ENCODE peak calls at places on chromosomes 3 and 15, in ten cellular contexts. One of them, this sample, is unnamed.

GRCh38 chr3:88767746-88768145 is 339.7 kb upstream of the EPHA3 start:
- DNase-seq in H1: no peak
- DNase-seq in transverse colon: no peak
- DNase-seq in tibial nerve: no peak
- DNase-seq in ovary: no peak
- DNase-seq in suprapubic skin: no peak
- DNase-seq in stomach: no peak
- DNase-seq in sigmoid colon: no peak
- DNase-seq in A549: no peak
- DNase-seq in SK-N-SH: no peak
- DNase-seq in this sample: no peak

GRCh38 chr15:27694506-27695077 is 404.5 kb downstream of the OCA2 start:
- DNase-seq in stomach: no peak
- DNase-seq in ovary: no peak
- DNase-seq in A549: no peak
- DNase-seq in H1: no peak
- DNase-seq in tibial nerve: no peak
- DNase-seq in suprapubic skin: no peak
- DNase-seq in transverse colon: no peak
- DNase-seq in SK-N-SH: no peak
- DNase-seq in sigmoid colon: no peak
- DNase-seq in this sample: no peak

GRCh38 chr15:53116169-53116568 is 326.0 kb upstream of the ONECUT1 start:
- DNase-seq in SK-N-SH: no peak
- DNase-seq in sigmoid colon: no peak
- DNase-seq in tibial nerve: no peak
- DNase-seq in transverse colon: peak; percentile 27
- DNase-seq in H1: no peak
- DNase-seq in stomach: no peak
- DNase-seq in A549: no peak
- DNase-seq in suprapubic skin: no peak
- DNase-seq in ovary: no peak
- DNase-seq in this sample: no peak

GRCh38 chr3:190621971-190622370 is 108.1 kb downstream of the IL1RAP start:
- DNase-seq in H1: no peak
- DNase-seq in tibial nerve: no peak
- DNase-seq in A549: no peak
- DNase-seq in sigmoid colon: no peak
- DNase-seq in ovary: no peak
- DNase-seq in SK-N-SH: no peak
- DNase-seq in stomach: no peak
- DNase-seq in suprapubic skin: no peak
- DNase-seq in transverse colon: no peak
- DNase-seq in this sample: no peak

GRCh38 chr3:21314688-21315087 is 436.3 kb downstream of the ZNF385D start:
- DNase-seq in suprapubic skin: no peak
- DNase-seq in H1: no peak
- DNase-seq in tibial nerve: no peak
- DNase-seq in sigmoid colon: no peak
- DNase-seq in A549: no peak
- DNase-seq in transverse colon: no peak
- DNase-seq in ovary: no peak
- DNase-seq in SK-N-SH: peak; percentile 34
- DNase-seq in stomach: no peak
- DNase-seq in this sample: no peak

GRCh38 chr3:4750306-4751056 is 228.8 kb upstream of the BHLHE40 start:
- DNase-seq in ovary: peak; percentile 70
- DNase-seq in sigmoid colon: peak; percentile 81
- DNase-seq in transverse colon: no peak
- DNase-seq in stomach: no peak
- DNase-seq in A549: no peak
- DNase-seq in H1: no peak
- DNase-seq in suprapubic skin: no peak
- DNase-seq in tibial nerve: no peak
- DNase-seq in SK-N-SH: no peak
- DNase-seq in this sample: no peak

GRCh38 chr3:151328298-151329036 is 882 bp downstream of the P2RY13 start:
- DNase-seq in transverse colon: no peak
- DNase-seq in sigmoid colon: no peak
- DNase-seq in H1: no peak
- DNase-seq in A549: peak; percentile 7
- DNase-seq in SK-N-SH: no peak
- DNase-seq in stomach: no peak
- DNase-seq in tibial nerve: no peak
- DNase-seq in suprapubic skin: no peak
- DNase-seq in ovary: no peak
- DNase-seq in this sample: no peak

GRCh38 chr3:179266701-179267211 is 15.8 kb upstream of the KCNMB3 start:
- DNase-seq in suprapubic skin: no peak
- DNase-seq in tibial nerve: no peak
- DNase-seq in transverse colon: no peak
- DNase-seq in A549: no peak
- DNase-seq in ovary: no peak
- DNase-seq in H1: no peak
- DNase-seq in SK-N-SH: no peak
- DNase-seq in sigmoid colon: no peak
- DNase-seq in stomach: no peak
- DNase-seq in this sample: peak; percentile 79

GRCh38 chr3:53705774-53706173 is 140.4 kb downstream of the CHDH start:
- DNase-seq in H1: no peak
- DNase-seq in SK-N-SH: no peak
- DNase-seq in A549: no peak
- DNase-seq in transverse colon: no peak
- DNase-seq in tibial nerve: no peak
- DNase-seq in ovary: no peak
- DNase-seq in suprapubic skin: no peak
- DNase-seq in stomach: no peak
- DNase-seq in sigmoid colon: no peak
- DNase-seq in this sample: no peak

GRCh38 chr3:120909602-120909878 is 1.5 kb downstream of the STXBP5L start:
- DNase-seq in tibial nerve: no peak
- DNase-seq in SK-N-SH: peak; percentile 25
- DNase-seq in sigmoid colon: no peak
- DNase-seq in transverse colon: no peak
- DNase-seq in A549: no peak
- DNase-seq in ovary: no peak
- DNase-seq in H1: no peak
- DNase-seq in suprapubic skin: no peak
- DNase-seq in stomach: no peak
- DNase-seq in this sample: no peak

GRCh38 chr3:124799676-124800075 is 69.4 kb downstream of the UMPS start:
- DNase-seq in stomach: no peak
- DNase-seq in suprapubic skin: no peak
- DNase-seq in ovary: no peak
- DNase-seq in A549: no peak
- DNase-seq in sigmoid colon: no peak
- DNase-seq in tibial nerve: no peak
- DNase-seq in H1: no peak
- DNase-seq in transverse colon: no peak
- DNase-seq in SK-N-SH: no peak
- DNase-seq in this sample: no peak

GRCh38 chr15:31552482-31553099 is 226.0 kb downstream of the KLF13 start:
- DNase-seq in transverse colon: no peak
- DNase-seq in ovary: no peak
- DNase-seq in suprapubic skin: no peak
- DNase-seq in stomach: no peak
- DNase-seq in sigmoid colon: no peak
- DNase-seq in A549: no peak
- DNase-seq in H1: no peak
- DNase-seq in SK-N-SH: no peak
- DNase-seq in tibial nerve: no peak
- DNase-seq in this sample: peak; percentile 70

GRCh38 chr3:94544131-94544530 is 481.3 kb downstream of the NSUN3 start:
- DNase-seq in H1: no peak
- DNase-seq in transverse colon: no peak
- DNase-seq in sigmoid colon: no peak
- DNase-seq in ovary: no peak
- DNase-seq in SK-N-SH: no peak
- DNase-seq in suprapubic skin: no peak
- DNase-seq in stomach: no peak
- DNase-seq in A549: no peak
- DNase-seq in tibial nerve: no peak
- DNase-seq in this sample: no peak

GRCh38 chr3:142735462-142735861 is 11.6 kb downstream of the TRPC1 start:
- DNase-seq in sigmoid colon: no peak
- DNase-seq in A549: no peak
- DNase-seq in H1: no peak
- DNase-seq in SK-N-SH: peak; percentile 39
- DNase-seq in tibial nerve: no peak
- DNase-seq in ovary: no peak
- DNase-seq in transverse colon: no peak
- DNase-seq in stomach: no peak
- DNase-seq in suprapubic skin: no peak
- DNase-seq in this sample: no peak

GRCh38 chr15:60012695-60013094 is 8.6 kb downstream of the FOXB1 start:
- DNase-seq in transverse colon: no peak
- DNase-seq in sigmoid colon: no peak
- DNase-seq in stomach: no peak
- DNase-seq in suprapubic skin: no peak
- DNase-seq in SK-N-SH: no peak
- DNase-seq in ovary: no peak
- DNase-seq in tibial nerve: no peak
- DNase-seq in A549: no peak
- DNase-seq in H1: no peak
- DNase-seq in this sample: peak; percentile 47
- H3K4me1 ChIP-seq in transverse colon: no peaks in the 10 kb centered on the region
- H3K4me1 ChIP-seq in sigmoid colon: no peaks in the 10 kb centered on the region
- H3K4me1 ChIP-seq in stomach: no peaks in the 10 kb centered on the region
- H3K4me1 ChIP-seq in suprapubic skin: no peaks in the 10 kb centered on the region
- H3K4me1 ChIP-seq in SK-N-SH: no peaks in the 10 kb centered on the region
- H3K4me1 ChIP-seq in ovary: no peaks in the 10 kb centered on the region
- H3K4me1 ChIP-seq in tibial nerve: no peaks in the 10 kb centered on the region
- H3K4me1 ChIP-seq in A549: no peaks in the 10 kb centered on the region
- H3K4me1 ChIP-seq in H1: peaks cover 26% of the 10 kb centered on the region
- H3K4me1 ChIP-seq in this sample: no peaks in the 10 kb centered on the region

DNA sequence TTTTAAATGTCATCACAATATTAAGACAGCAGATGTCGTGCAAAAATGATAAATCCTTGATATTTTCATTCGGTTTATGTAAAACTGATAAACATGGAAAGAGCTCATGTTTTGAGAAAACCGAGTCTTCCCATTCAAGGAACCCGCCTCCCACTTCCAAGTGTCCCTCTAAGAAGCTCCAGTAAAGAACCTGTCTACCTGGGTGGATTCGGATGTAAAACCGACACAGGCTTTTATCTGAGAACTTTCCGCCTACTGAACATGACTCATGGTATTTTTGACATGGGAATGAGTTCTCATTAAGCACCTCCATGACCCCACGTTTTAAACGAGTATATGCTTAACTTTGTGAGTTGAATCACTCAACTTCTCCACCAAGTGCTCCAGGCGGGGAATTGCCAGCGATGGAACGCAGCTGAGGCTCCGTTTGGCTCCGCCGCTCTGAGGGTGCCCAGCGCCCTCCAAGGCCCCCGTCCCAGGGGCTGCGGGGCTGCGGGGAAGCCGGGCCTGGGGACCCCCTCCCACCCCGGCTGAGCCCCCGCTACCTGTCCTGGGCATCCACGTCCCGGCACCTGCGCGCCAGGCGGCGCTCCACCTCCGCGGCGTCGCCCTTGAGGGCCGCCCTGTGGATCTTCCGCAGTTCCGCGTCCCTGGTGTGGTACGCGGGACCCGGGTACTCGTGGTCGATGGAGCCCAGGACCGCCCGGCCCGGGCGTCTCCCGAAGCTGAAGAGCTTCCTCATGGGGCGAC is 119.9 kb downstream of the LMLN start:
- DNase-seq in sigmoid colon: no peak
- DNase-seq in ovary: no peak
- DNase-seq in SK-N-SH: no peak
- DNase-seq in transverse colon: peak; percentile 9
- DNase-seq in stomach: no peak
- DNase-seq in suprapubic skin: no peak
- DNase-seq in A549: peak; percentile 18
- DNase-seq in tibial nerve: no peak
- DNase-seq in H1: peak; percentile 9
- DNase-seq in this sample: no peak
- TF ChIP-seq EP300 in sigmoid colon: no peak
- TF ChIP-seq EP300 in ovary: no peak
- TF ChIP-seq EP300 in SK-N-SH: no peak
- TF ChIP-seq EP300 in transverse colon: no peak
- TF ChIP-seq EP300 in stomach: no peak
- TF ChIP-seq EP300 in suprapubic skin: no peak
- TF ChIP-seq EP300 in A549: no peak
- TF ChIP-seq EP300 in tibial nerve: no peak
- TF ChIP-seq EP300 in H1: no peak
- TF ChIP-seq EP300 in this sample: no peak

GRCh38 chr15:99993681-99994131 is 260.5 kb upstream of the LYSMD4 start:
- DNase-seq in stomach: peak; percentile 20
- DNase-seq in SK-N-SH: no peak
- DNase-seq in ovary: no peak
- DNase-seq in A549: no peak
- DNase-seq in transverse colon: no peak
- DNase-seq in sigmoid colon: no peak
- DNase-seq in tibial nerve: no peak
- DNase-seq in H1: no peak
- DNase-seq in suprapubic skin: peak; percentile 69
- DNase-seq in this sample: no peak

GRCh38 chr15:99996667-99997066 is 263.4 kb upstream of the LYSMD4 start:
- DNase-seq in SK-N-SH: no peak
- DNase-seq in sigmoid colon: no peak
- DNase-seq in suprapubic skin: no peak
- DNase-seq in stomach: no peak
- DNase-seq in ovary: no peak
- DNase-seq in H1: no peak
- DNase-seq in transverse colon: no peak
- DNase-seq in tibial nerve: no peak
- DNase-seq in A549: no peak
- DNase-seq in this sample: no peak

GRCh38 chr15:99994849-99995248 is 261.6 kb upstream of the LYSMD4 start:
- DNase-seq in A549: no peak
- DNase-seq in stomach: no peak
- DNase-seq in ovary: no peak
- DNase-seq in H1: no peak
- DNase-seq in SK-N-SH: no peak
- DNase-seq in tibial nerve: no peak
- DNase-seq in suprapubic skin: no peak
- DNase-seq in transverse colon: no peak
- DNase-seq in sigmoid colon: no peak
- DNase-seq in this sample: no peak

GRCh38 chr15:99992611-99993231 is 259.5 kb upstream of the LYSMD4 start:
- DNase-seq in A549: no peak
- DNase-seq in tibial nerve: no peak
- DNase-seq in H1: no peak
- DNase-seq in ovary: no peak
- DNase-seq in transverse colon: no peak
- DNase-seq in stomach: no peak
- DNase-seq in SK-N-SH: no peak
- DNase-seq in sigmoid colon: peak; percentile 33
- DNase-seq in suprapubic skin: no peak
- DNase-seq in this sample: no peak

GRCh38 chr15:99993262-99993661 is 260.0 kb upstream of the LYSMD4 start:
- DNase-seq in tibial nerve: no peak
- DNase-seq in suprapubic skin: no peak
- DNase-seq in H1: no peak
- DNase-seq in A549: no peak
- DNase-seq in SK-N-SH: no peak
- DNase-seq in ovary: no peak
- DNase-seq in sigmoid colon: no peak
- DNase-seq in transverse colon: no peak
- DNase-seq in stomach: no peak
- DNase-seq in this sample: no peak
- H3K4me1 ChIP-seq in tibial nerve: no peaks in the 10 kb centered on the region
- H3K4me1 ChIP-seq in suprapubic skin: peaks cover under 1% of the 10 kb centered on the region
- H3K4me1 ChIP-seq in H1: peaks cover 12% of the 10 kb centered on the region
- H3K4me1 ChIP-seq in A549: no peaks in the 10 kb centered on the region
- H3K4me1 ChIP-seq in SK-N-SH: no peaks in the 10 kb centered on the region
- H3K4me1 ChIP-seq in ovary: no peaks in the 10 kb centered on the region
- H3K4me1 ChIP-seq in sigmoid colon: no peaks in the 10 kb centered on the region
- H3K4me1 ChIP-seq in transverse colon: no peaks in the 10 kb centered on the region
- H3K4me1 ChIP-seq in stomach: no peaks in the 10 kb centered on the region
- H3K4me1 ChIP-seq in this sample: no peaks in the 10 kb centered on the region

GRCh38 chr15:63052128-63052826 is 9.7 kb downstream of the TPM1 start:
- DNase-seq in transverse colon: no peak
- DNase-seq in ovary: no peak
- DNase-seq in A549: no peak
- DNase-seq in stomach: no peak
- DNase-seq in suprapubic skin: no peak
- DNase-seq in sigmoid colon: no peak
- DNase-seq in tibial nerve: no peak
- DNase-seq in H1: no peak
- DNase-seq in SK-N-SH: no peak
- DNase-seq in this sample: no peak
- TF ChIP-seq EP300 in transverse colon: no peak
- TF ChIP-seq EP300 in ovary: no peak
- TF ChIP-seq EP300 in A549: no peak
- TF ChIP-seq EP300 in stomach: no peak
- TF ChIP-seq EP300 in suprapubic skin: no peak
- TF ChIP-seq EP300 in sigmoid colon: no peak
- TF ChIP-seq EP300 in tibial nerve: no peak
- TF ChIP-seq EP300 in H1: no peak
- TF ChIP-seq EP300 in SK-N-SH: no peak
- TF ChIP-seq EP300 in this sample: no peak